ENCODE peak calls at places on chromosomes 13 and 19, in four cellular contexts. S, V, N and F are unnamed samples.

GRCh38 chr13:22793598-22794134 is 387.1 kb upstream of the SGCG start:
- DNase-seq in S (peak; percentile 6), V (no peak), N (no peak), F (no peak)

GRCh38 chr19:53537523-53538377 is at the start of gene ZNF331:
- DNase-seq in S (peak; percentile 86), V (no peak), N (peak; percentile 63), F (peak; percentile 83)

GRCh38 chr19:14411161-14411560 is 8.0 kb downstream of the DDX39A start:
- DNase-seq in S (no peak), V (no peak), N (no peak), F (no peak)

GRCh38 chr13:26951581-26952177 is 191.1 kb upstream of the GPR12 start:
- DNase-seq in S (no peak), V (no peak), N (no peak), F (no peak)

GRCh38 chr13:30339721-30340366 is 32.5 kb upstream of the KATNAL1 start:
- DNase-seq in S (no peak), V (no peak), N (no peak), F (no peak)

GRCh38 chr19:49151339-49152217 is 3.6 kb downstream of the HRC start:
- DNase-seq in S (peak; percentile 91), V (peak; percentile 86), N (no peak), F (peak; percentile 11)

GRCh38 chr13:32530841-32531253 is 7.7 kb downstream of the N4BP2L2 start:
- DNase-seq in S (no peak), V (no peak), N (peak; percentile 23), F (peak; percentile 83)

GRCh38 chr19:40594657-40595077 is 6.5 kb upstream of the LTBP4 start:
- DNase-seq in S (peak; percentile 73), V (peak; percentile 35), N (no peak), F (peak; percentile 70)

GRCh38 chr13:50081106-50081898 is 66.1 kb downstream of the KCNRG start:
- DNase-seq in S (peak; percentile 43), V (peak; percentile 47), N (no peak), F (no peak)

GRCh38 chr13:105518086-105518485 is 1017.4 kb downstream of the EFNB2 start:
- DNase-seq in S (no peak), V (no peak), N (no peak), F (peak; percentile 26)

GRCh38 chr13:48851707-48852106 is 124.0 kb upstream of the FNDC3A start:
- DNase-seq in S (no peak), V (no peak), N (no peak), F (no peak)

GRCh38 chr13:87147076-87147475 is 524.1 kb upstream of the SLITRK5 start:
- DNase-seq in S (no peak), V (no peak), N (no peak), F (peak; percentile 76)

GRCh38 chr19:35336166-35336955 is 7.4 kb downstream of the CD22 start:
- DNase-seq in S (no peak), V (no peak), N (no peak), F (no peak)

GRCh38 chr13:108595416-108596257 is 33.8 kb upstream of the MYO16 start:
- DNase-seq in S (no peak), V (no peak), N (no peak), F (no peak)

GRCh38 chr19:11198769-11199469 is 1.6 kb upstream of the KANK2 start:
- DNase-seq in S (no peak), V (no peak), N (no peak), F (no peak)

GRCh38 chr13:41465965-41466364 is 8.6 kb downstream of the RGCC start:
- DNase-seq in S (no peak), V (no peak), N (no peak), F (no peak)

GRCh38 chr19:33520844-33521479 is 629 bp downstream of the PEPD start:
- DNase-seq in S (no peak), V (no peak), N (no peak), F (no peak)

GRCh38 chr13:40342461-40342860 is 324.0 kb downstream of the FOXO1 start:
- DNase-seq in S (no peak), V (no peak), N (no peak), F (no peak)

GRCh38 chr13:60974296-60974695 is 441.4 kb downstream of the PCDH20 start:
- DNase-seq in S (no peak), V (no peak), N (no peak), F (no peak)

GRCh38 chr19:28014821-28015405 is 1198.0 kb downstream of the UQCRFS1 start:
- DNase-seq in S (no peak), V (no peak), N (no peak), F (no peak)

GRCh38 chr13:98440390-98441055 is 136.4 kb downstream of the STK24 start:
- DNase-seq in S (no peak), V (no peak), N (no peak), F (no peak)

GRCh38 chr13:107271226-107271625 is 703.3 kb upstream of the ARGLU1 start:
- DNase-seq in S (no peak), V (no peak), N (no peak), F (peak; percentile 50)

GRCh38 chr19:28961772-28962500 is 251.0 kb downstream of the UQCRFS1 start:
- DNase-seq in S (no peak), V (no peak), N (no peak), F (peak; percentile 81)

GRCh38 chr13:113630296-113630695 is 27.7 kb downstream of the ATP4B start:
- DNase-seq in S (no peak), V (no peak), N (no peak), F (no peak)
- TF ChIP-seq RAD21 in S (no peak), V (no peak), N (no peak), F (no peak)

GRCh38 chr13:55627221-55627620 is 1513.5 kb upstream of the PRR20A start:
- DNase-seq in S (no peak), V (no peak), N (no peak), F (no peak)
- TF ChIP-seq ELK1 in S (no peak), V (no peak), N (no peak), F (no peak)

GRCh38 chr19:45104658-45105384 is 11.8 kb downstream of the PPP1R37 start:
- DNase-seq in S (no peak), V (no peak), N (no peak), F (no peak)

GRCh38 chr19:45102481-45102880 is 9.5 kb downstream of the PPP1R37 start:
- DNase-seq in S (no peak), V (no peak), N (no peak), F (no peak)

GRCh38 chr19:45103625-45104319 is 10.8 kb downstream of the PPP1R37 start:
- DNase-seq in S (no peak), V (no peak), N (no peak), F (no peak)

GRCh38 chr19:45101796-45102195 is 8.8 kb downstream of the PPP1R37 start:
- DNase-seq in S (no peak), V (no peak), N (no peak), F (no peak)

DNA sequence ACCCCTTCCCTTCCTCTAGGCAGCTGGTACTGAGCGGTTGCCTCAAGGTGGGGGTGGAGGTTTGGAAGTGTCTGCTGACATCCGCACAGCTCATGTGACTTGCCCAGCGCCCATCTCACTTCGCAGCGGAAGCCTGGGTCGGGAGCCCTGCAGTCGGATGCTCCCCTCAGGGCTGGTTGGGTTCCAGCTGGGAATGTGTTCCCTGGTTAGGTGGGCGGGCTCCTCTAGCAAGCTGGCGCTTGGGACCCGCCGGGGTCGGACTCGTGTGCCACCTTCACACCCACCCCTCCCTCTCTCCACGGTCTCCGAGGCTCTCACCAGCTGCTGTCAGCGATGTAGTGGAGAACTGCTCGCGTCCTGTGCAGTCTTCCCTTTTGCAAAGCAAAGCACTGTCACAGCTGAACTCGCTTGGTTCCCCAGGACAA is 10.2 kb downstream of the PPP1R37 start:
- DNase-seq in S (no peak), V (no peak), N (no peak), F (no peak)
- TF ChIP-seq RAD21 in S (no peak), V (no peak), N (no peak), F (no peak)

GRCh38 chr19:44590245-44591059 is 22.9 kb upstream of the IGSF23 start:
- DNase-seq in S (no peak), V (no peak), N (no peak), F (no peak)

GRCh38 chr19:44592451-44592890 is 20.9 kb upstream of the IGSF23 start:
- DNase-seq in S (peak; percentile 65), V (no peak), N (no peak), F (no peak)

GRCh38 chr19:44587863-44588752 is 25.3 kb upstream of the IGSF23 start:
- DNase-seq in S (peak; percentile 84), V (no peak), N (no peak), F (peak; percentile 96)

GRCh38 chr19:44585371-44586141 is 27.8 kb upstream of the IGSF23 start:
- DNase-seq in S (peak; percentile 59), V (no peak), N (no peak), F (peak; percentile 53)

GRCh38 chr19:44588753-44589112 is 24.6 kb upstream of the IGSF23 start:
- DNase-seq in S (no peak), V (no peak), N (no peak), F (no peak)
- TF ChIP-seq ELK1 in S (no peak), V (no peak), N (no peak), F (no peak)

GRCh38 chr19:1243768-1244692 is 2.5 kb downstream of the ATP5F1D start:
- DNase-seq in S (peak; percentile 84), V (no peak), N (no peak), F (peak; percentile 77)

GRCh38 chr19:1247747-1248453 is 483 bp upstream of the MIDN start:
- DNase-seq in S (peak; percentile 76), V (no peak), N (no peak), F (peak; percentile 70)

GRCh38 chr19:1245884-1246816 is 2.2 kb upstream of the MIDN start:
- DNase-seq in S (no peak), V (no peak), N (no peak), F (no peak)

GRCh38 chr19:1245468-1245867 is 2.9 kb upstream of the MIDN start:
- DNase-seq in S (no peak), V (no peak), N (no peak), F (no peak)

DNA sequence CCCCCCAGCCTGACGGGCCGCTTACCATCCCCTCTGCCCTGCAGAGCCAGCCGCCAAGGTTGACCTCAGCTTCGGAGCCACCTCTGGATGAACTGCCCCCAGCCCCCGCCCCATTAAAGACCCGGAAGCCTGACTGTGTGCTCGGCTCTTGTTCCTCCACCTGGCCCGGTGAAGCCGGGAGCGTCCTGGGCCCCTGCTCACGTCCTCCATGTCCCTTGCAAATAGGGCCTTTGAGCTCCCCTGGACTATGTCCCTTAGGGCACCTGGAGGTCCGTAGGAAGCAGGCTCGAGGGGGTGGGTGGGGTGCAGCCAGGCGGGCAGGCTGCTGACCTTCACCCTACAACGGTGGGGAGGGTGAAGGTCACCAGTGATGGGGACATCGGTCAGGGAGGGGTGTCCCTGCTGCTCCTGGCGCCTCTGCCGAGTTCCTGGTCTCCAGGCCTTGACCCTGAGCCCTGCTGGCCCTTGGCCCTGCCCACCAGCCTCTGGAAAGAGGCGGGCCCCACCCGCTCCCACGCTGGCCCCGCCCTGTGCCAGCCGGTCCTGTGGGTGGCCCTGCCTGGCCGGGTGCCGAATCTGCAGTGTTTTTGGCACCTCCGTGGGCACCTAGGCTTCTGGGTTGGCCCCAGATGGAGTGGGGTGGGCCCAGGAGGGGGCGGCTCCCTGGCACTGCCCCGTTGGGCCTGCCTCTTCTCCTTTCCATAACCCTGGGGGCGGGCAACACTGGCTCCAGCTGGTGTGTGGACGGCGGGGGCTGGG is 3.3 kb downstream of the ATP5F1D start:
- DNase-seq in S (no peak), V (no peak), N (no peak), F (no peak)
- TF ChIP-seq RAD21 in S (no peak), V (no peak), N (no peak), F (no peak)

DNA sequence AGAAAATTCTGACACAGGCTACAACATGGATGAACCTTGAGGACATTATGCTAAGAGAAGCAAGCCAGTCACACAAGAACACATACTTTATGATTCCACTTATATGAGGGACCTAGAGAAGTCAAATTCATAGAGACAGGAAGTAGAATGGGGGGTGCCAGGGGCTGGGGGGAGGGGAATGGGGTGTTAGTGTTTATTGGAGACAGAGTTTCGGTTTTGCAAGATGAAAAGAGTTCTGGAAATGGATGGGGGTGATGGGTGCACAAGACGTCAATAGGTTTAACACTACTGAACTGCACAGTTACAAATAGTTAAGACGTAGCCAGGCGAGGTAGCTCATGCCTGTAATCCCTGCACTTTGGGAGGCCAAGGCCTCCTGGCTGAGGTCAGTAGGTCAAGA is 3.5 kb upstream of the ZNF787 start:
- DNase-seq in S (no peak), V (no peak), N (no peak), F (no peak)
- TF ChIP-seq ELK1 in S (no peak), V (no peak), N (no peak), F (no peak)